ENCODE peak calls at places on chromosomes 16 and 17, in nine cellular contexts. One of them, this sample, is unnamed.
A peak's percentile ranks its signal among the peaks of the same experiment; 100 is the strongest.

GRCh38 chr17:2419526-2419925 is 18.7 kb upstream of the MNT start:
- DNase-seq in effector CD4-positive, alpha-beta T cell: no peak
- DNase-seq in BJ: no peak
- DNase-seq in substantia nigra: no peak
- DNase-seq in left colon: no peak
- DNase-seq in T-cell: no peak
- DNase-seq in activated naive CD8-positive, alpha-beta T cell treated with anti-CD3 and anti-CD28 coated beads for 36 hours: no peak
- DNase-seq in activated T-helper 1 cell treated with anti-CD3 and anti-CD28 coated beads, Interleukin-12 subunit alpha, Interleukin-12 subunit beta, Interleukin-2, Interleukin-4 antibody, amounts not matched to agents 30 ng/mL and 10 ng/mL and 1 ng/mL, durations not matched to agents 14 hours and 24 hours and 36 hours: no peak
- DNase-seq in AG08396: no peak
- DNase-seq in this sample: no peak

GRCh38 chr16:20865420-20866126 is 34.6 kb downstream of the DCUN1D3 start:
- DNase-seq in left colon: no peak
- DNase-seq in T-cell: no peak
- DNase-seq in effector CD4-positive, alpha-beta T cell: no peak
- DNase-seq in substantia nigra: no peak
- DNase-seq in activated naive CD8-positive, alpha-beta T cell treated with anti-CD3 and anti-CD28 coated beads for 36 hours: no peak
- DNase-seq in AG08396: no peak
- DNase-seq in BJ: peak; percentile 30
- DNase-seq in activated T-helper 1 cell treated with anti-CD3 and anti-CD28 coated beads, Interleukin-12 subunit alpha, Interleukin-12 subunit beta, Interleukin-2, Interleukin-4 antibody, amounts not matched to agents 30 ng/mL and 10 ng/mL and 1 ng/mL, durations not matched to agents 14 hours and 24 hours and 36 hours: no peak
- DNase-seq in this sample: no peak

GRCh38 chr16:57282510-57283213 is 1.8 kb downstream of the PLLP start:
- DNase-seq in effector CD4-positive, alpha-beta T cell: no peak
- DNase-seq in activated naive CD8-positive, alpha-beta T cell treated with anti-CD3 and anti-CD28 coated beads for 36 hours: no peak
- DNase-seq in left colon: no peak
- DNase-seq in BJ: no peak
- DNase-seq in AG08396: no peak
- DNase-seq in T-cell: no peak
- DNase-seq in substantia nigra: no peak
- DNase-seq in activated T-helper 1 cell treated with anti-CD3 and anti-CD28 coated beads, Interleukin-12 subunit alpha, Interleukin-12 subunit beta, Interleukin-2, Interleukin-4 antibody, amounts not matched to agents 30 ng/mL and 10 ng/mL and 1 ng/mL, durations not matched to agents 14 hours and 24 hours and 36 hours: no peak
- DNase-seq in this sample: no peak

GRCh38 chr17:67666710-67667109 is 51.0 kb upstream of the NOL11 start:
- DNase-seq in activated naive CD8-positive, alpha-beta T cell treated with anti-CD3 and anti-CD28 coated beads for 36 hours: no peak
- DNase-seq in T-cell: no peak
- DNase-seq in substantia nigra: no peak
- DNase-seq in effector CD4-positive, alpha-beta T cell: no peak
- DNase-seq in activated T-helper 1 cell treated with anti-CD3 and anti-CD28 coated beads, Interleukin-12 subunit alpha, Interleukin-12 subunit beta, Interleukin-2, Interleukin-4 antibody, amounts not matched to agents 30 ng/mL and 10 ng/mL and 1 ng/mL, durations not matched to agents 14 hours and 24 hours and 36 hours: no peak
- DNase-seq in left colon: no peak
- DNase-seq in AG08396: no peak
- DNase-seq in BJ: no peak
- DNase-seq in this sample: no peak

GRCh38 chr16:72560617-72561016 is 388.7 kb upstream of the PMFBP1 start:
- DNase-seq in substantia nigra: no peak
- DNase-seq in effector CD4-positive, alpha-beta T cell: no peak
- DNase-seq in T-cell: no peak
- DNase-seq in BJ: no peak
- DNase-seq in activated naive CD8-positive, alpha-beta T cell treated with anti-CD3 and anti-CD28 coated beads for 36 hours: no peak
- DNase-seq in AG08396: no peak
- DNase-seq in left colon: no peak
- DNase-seq in activated T-helper 1 cell treated with anti-CD3 and anti-CD28 coated beads, Interleukin-12 subunit alpha, Interleukin-12 subunit beta, Interleukin-2, Interleukin-4 antibody, amounts not matched to agents 30 ng/mL and 10 ng/mL and 1 ng/mL, durations not matched to agents 14 hours and 24 hours and 36 hours: no peak
- DNase-seq in this sample: no peak

GRCh38 chr16:23355106-23355670 is 53.1 kb downstream of the SCNN1B start:
- DNase-seq in T-cell: no peak
- DNase-seq in activated naive CD8-positive, alpha-beta T cell treated with anti-CD3 and anti-CD28 coated beads for 36 hours: no peak
- DNase-seq in substantia nigra: no peak
- DNase-seq in AG08396: no peak
- DNase-seq in activated T-helper 1 cell treated with anti-CD3 and anti-CD28 coated beads, Interleukin-12 subunit alpha, Interleukin-12 subunit beta, Interleukin-2, Interleukin-4 antibody, amounts not matched to agents 30 ng/mL and 10 ng/mL and 1 ng/mL, durations not matched to agents 14 hours and 24 hours and 36 hours: no peak
- DNase-seq in BJ: no peak
- DNase-seq in left colon: no peak
- DNase-seq in effector CD4-positive, alpha-beta T cell: no peak
- DNase-seq in this sample: no peak

GRCh38 chr16:17408296-17408695 is 62.5 kb downstream of the XYLT1 start:
- DNase-seq in substantia nigra: no peak
- DNase-seq in T-cell: no peak
- DNase-seq in BJ: no peak
- DNase-seq in activated naive CD8-positive, alpha-beta T cell treated with anti-CD3 and anti-CD28 coated beads for 36 hours: no peak
- DNase-seq in AG08396: no peak
- DNase-seq in effector CD4-positive, alpha-beta T cell: no peak
- DNase-seq in activated T-helper 1 cell treated with anti-CD3 and anti-CD28 coated beads, Interleukin-12 subunit alpha, Interleukin-12 subunit beta, Interleukin-2, Interleukin-4 antibody, amounts not matched to agents 30 ng/mL and 10 ng/mL and 1 ng/mL, durations not matched to agents 14 hours and 24 hours and 36 hours: no peak
- DNase-seq in left colon: no peak
- DNase-seq in this sample: no peak

GRCh38 chr17:12579245-12579644 is 86.4 kb upstream of the MYOCD start:
- DNase-seq in BJ: no peak
- DNase-seq in left colon: no peak
- DNase-seq in substantia nigra: no peak
- DNase-seq in T-cell: no peak
- DNase-seq in AG08396: no peak
- DNase-seq in effector CD4-positive, alpha-beta T cell: no peak
- DNase-seq in activated naive CD8-positive, alpha-beta T cell treated with anti-CD3 and anti-CD28 coated beads for 36 hours: no peak
- DNase-seq in activated T-helper 1 cell treated with anti-CD3 and anti-CD28 coated beads, Interleukin-12 subunit alpha, Interleukin-12 subunit beta, Interleukin-2, Interleukin-4 antibody, amounts not matched to agents 30 ng/mL and 10 ng/mL and 1 ng/mL, durations not matched to agents 14 hours and 24 hours and 36 hours: no peak
- DNase-seq in this sample: no peak

GRCh38 chr17:17751489-17751995 is 70.3 kb downstream of the RAI1 start:
- DNase-seq in left colon: no peak
- DNase-seq in BJ: no peak
- DNase-seq in effector CD4-positive, alpha-beta T cell: peak; percentile 39
- DNase-seq in activated T-helper 1 cell treated with anti-CD3 and anti-CD28 coated beads, Interleukin-12 subunit alpha, Interleukin-12 subunit beta, Interleukin-2, Interleukin-4 antibody, amounts not matched to agents 30 ng/mL and 10 ng/mL and 1 ng/mL, durations not matched to agents 14 hours and 24 hours and 36 hours: peak; percentile 12
- DNase-seq in substantia nigra: no peak
- DNase-seq in AG08396: no peak
- DNase-seq in T-cell: peak; percentile 51
- DNase-seq in activated naive CD8-positive, alpha-beta T cell treated with anti-CD3 and anti-CD28 coated beads for 36 hours: no peak
- DNase-seq in this sample: peak; percentile 13

GRCh38 chr16:55000595-55000994 is 69.9 kb downstream of the IRX5 start:
- DNase-seq in BJ: no peak
- DNase-seq in substantia nigra: no peak
- DNase-seq in T-cell: no peak
- DNase-seq in activated T-helper 1 cell treated with anti-CD3 and anti-CD28 coated beads, Interleukin-12 subunit alpha, Interleukin-12 subunit beta, Interleukin-2, Interleukin-4 antibody, amounts not matched to agents 30 ng/mL and 10 ng/mL and 1 ng/mL, durations not matched to agents 14 hours and 24 hours and 36 hours: no peak
- DNase-seq in AG08396: no peak
- DNase-seq in effector CD4-positive, alpha-beta T cell: no peak
- DNase-seq in left colon: no peak
- DNase-seq in activated naive CD8-positive, alpha-beta T cell treated with anti-CD3 and anti-CD28 coated beads for 36 hours: no peak
- DNase-seq in this sample: no peak

GRCh38 chr17:19800571-19800970 is 52.5 kb upstream of the ALDH3A1 start:
- DNase-seq in substantia nigra: no peak
- DNase-seq in BJ: no peak
- DNase-seq in activated T-helper 1 cell treated with anti-CD3 and anti-CD28 coated beads, Interleukin-12 subunit alpha, Interleukin-12 subunit beta, Interleukin-2, Interleukin-4 antibody, amounts not matched to agents 30 ng/mL and 10 ng/mL and 1 ng/mL, durations not matched to agents 14 hours and 24 hours and 36 hours: no peak
- DNase-seq in activated naive CD8-positive, alpha-beta T cell treated with anti-CD3 and anti-CD28 coated beads for 36 hours: no peak
- DNase-seq in left colon: no peak
- DNase-seq in effector CD4-positive, alpha-beta T cell: no peak
- DNase-seq in T-cell: no peak
- DNase-seq in AG08396: no peak
- DNase-seq in this sample: no peak

GRCh38 chr17:68446626-68447041 is 10.7 kb downstream of the WIPI1 start:
- DNase-seq in substantia nigra: no peak
- DNase-seq in activated naive CD8-positive, alpha-beta T cell treated with anti-CD3 and anti-CD28 coated beads for 36 hours: no peak
- DNase-seq in activated T-helper 1 cell treated with anti-CD3 and anti-CD28 coated beads, Interleukin-12 subunit alpha, Interleukin-12 subunit beta, Interleukin-2, Interleukin-4 antibody, amounts not matched to agents 30 ng/mL and 10 ng/mL and 1 ng/mL, durations not matched to agents 14 hours and 24 hours and 36 hours: no peak
- DNase-seq in BJ: no peak
- DNase-seq in T-cell: no peak
- DNase-seq in left colon: no peak
- DNase-seq in effector CD4-positive, alpha-beta T cell: no peak
- DNase-seq in AG08396: no peak
- DNase-seq in this sample: no peak

This sample was measured in T-helper 2 cell treated with Interferon-gamma antibody and Interleukin-4, amounts not matched to agents 5 μg/mL and 100 μg/mL, for 36 hours.